ENCODE peak calls at places on chromosomes 4 and X, in four cellular contexts. Y, I, F and G are unnamed samples.
A peak's percentile ranks its signal among the peaks of the same experiment; 100 is the strongest.

GRCh38 chr4:186137193-186137792 is 32.8 kb downstream of the FAM149A start:
- DNase-seq in Y (no peak), I (peak; percentile 55), F (no peak), G (no peak)

GRCh38 chr4:73661646-73662119 is 41.4 kb upstream of the RASSF6 start:
- DNase-seq in I (no peak), Y (no peak), F (no peak), G (no peak)

GRCh38 chr4:53541577-53542206 is 49.6 kb downstream of the LNX1 start:
- DNase-seq in I (peak; percentile 47), F (no peak), Y (no peak), G (no peak)

GRCh38 chr4:42750091-42750490 is 93.2 kb upstream of the ATP8A1 start:
- DNase-seq in F (peak; percentile 3), I (peak; percentile 39), Y (no peak), G (no peak)

GRCh38 chr4:176498857-176499256 is 179.1 kb downstream of the SPCS3 start:
- DNase-seq in Y (no peak), I (no peak), F (no peak), G (no peak)

GRCh38 chr4:173257732-173258717 is 76.1 kb downstream of the HMGB2 start:
- DNase-seq in I (peak; percentile 52), Y (peak; percentile 31), F (no peak), G (peak; percentile 29)

GRCh38 chrX:68842351-68842750 is 13.5 kb downstream of the EFNB1 start:
- DNase-seq in Y (no peak), F (no peak), I (no peak), G (no peak)

GRCh38 chrX:150205011-150205410 is 158.1 kb upstream of the MAMLD1 start:
- DNase-seq in I (peak; percentile 27), Y (no peak), F (no peak), G (no peak)

GRCh38 chr4:56958111-56958517 is 19.3 kb downstream of the NOA1 start:
- DNase-seq in I (no peak), F (no peak), Y (no peak), G (no peak)

GRCh38 chrX:72139538-72139937 is 7.8 kb upstream of the RTL5 start:
- DNase-seq in F (no peak), I (no peak), Y (no peak), G (no peak)

GRCh38 chr4:105343523-105343931 is 130.3 kb downstream of the PPA2 start:
- DNase-seq in F (no peak), Y (no peak), I (peak; percentile 39), G (no peak)

GRCh38 chr4:159455675-159456235 is 352.9 kb downstream of the RAPGEF2 start:
- DNase-seq in F (no peak), Y (no peak), I (peak; percentile 68), G (peak; percentile 49)

GRCh38 chr4:83387922-83388676 is 53.5 kb upstream of the HPSE start:
- DNase-seq in Y (no peak), I (no peak), F (no peak), G (no peak)

GRCh38 chr4:7193040-7193958 is 961 bp downstream of the SORCS2 start:
- DNase-seq in I (peak; percentile 68), F (no peak), Y (no peak), G (no peak)

GRCh38 chr4:123562994-123563745 is 166.6 kb downstream of the SPRY1 start:
- DNase-seq in F (no peak), Y (no peak), I (no peak), G (no peak)

DNA sequence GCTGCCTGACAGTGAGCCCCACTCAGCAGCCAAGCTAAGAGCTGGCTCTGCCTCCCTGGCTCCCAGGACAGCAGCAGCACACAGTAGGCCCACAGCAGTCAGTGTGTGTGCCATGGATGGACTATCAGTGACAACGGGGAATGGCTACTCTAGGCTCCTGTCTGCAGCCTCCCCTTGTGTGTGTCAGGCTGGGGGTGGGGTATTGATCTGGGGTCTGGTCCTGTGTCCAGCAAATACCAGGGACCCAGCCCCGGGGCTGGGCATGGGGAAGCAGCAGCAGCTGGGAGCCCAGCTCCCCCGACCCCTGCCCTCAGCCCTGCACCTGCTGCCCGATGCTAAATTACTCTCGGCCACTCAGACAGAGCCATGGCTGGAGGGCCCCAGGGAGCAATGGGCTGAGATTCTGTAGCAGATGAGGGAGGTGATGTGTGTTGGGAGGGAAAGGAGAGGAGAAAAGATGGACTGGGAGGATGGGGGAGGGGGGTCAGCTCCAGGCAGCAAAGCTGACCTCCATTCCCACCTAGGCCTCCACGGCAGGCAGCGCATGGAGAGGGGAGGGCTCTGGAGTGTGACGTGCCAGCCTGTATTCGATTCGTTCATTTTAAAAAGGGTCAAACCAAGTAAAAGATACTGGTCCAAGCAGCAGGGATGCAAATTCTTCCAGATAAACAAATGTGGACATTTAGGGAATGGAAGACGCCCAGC is 61.3 kb upstream of the CRMP1 start:
- DNase-seq in I (peak; percentile 47), F (no peak), Y (no peak), G (no peak)
- TF ChIP-seq TCF12 in I (no peak), F (no peak), Y (no peak), G (no peak)

DNA sequence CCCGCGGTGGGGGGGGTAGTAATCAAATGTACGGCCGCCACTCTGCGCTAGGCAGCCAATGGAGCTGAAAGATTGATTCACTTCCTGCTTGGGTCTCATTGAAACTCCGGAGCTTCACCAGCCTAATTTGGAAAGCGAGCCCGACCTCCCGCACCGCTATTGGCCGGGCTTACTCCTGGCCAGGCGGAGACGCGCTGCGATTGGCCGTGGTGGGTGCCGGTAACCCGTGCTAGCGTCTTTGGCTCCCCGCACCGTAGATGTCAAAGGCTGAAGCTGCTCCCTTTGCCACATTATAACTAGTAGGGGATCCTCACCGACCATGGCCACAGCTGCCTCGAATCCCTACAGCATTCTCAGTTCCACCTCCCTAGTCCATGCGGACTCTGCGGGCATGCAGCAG is at the start of gene POU3F4:
- DNase-seq in F (no peak), Y (no peak), I (no peak), G (no peak)
- TF ChIP-seq TCF12 in F (no peak), Y (no peak), I (no peak), G (no peak)

GRCh38 chr4:174578366-174578765 is 56.1 kb upstream of the HPGD start:
- DNase-seq in Y (no peak), I (no peak), F (no peak), G (no peak)
- TF ChIP-seq TCF12 in Y (no peak), I (no peak), F (no peak), G (no peak)

GRCh38 chr4:9685692-9686091 is 95.7 kb upstream of the DRD5 start:
- DNase-seq in F (no peak), Y (no peak), I (no peak), G (no peak)

GRCh38 chr4:9691221-9692065 is 90.0 kb upstream of the DRD5 start:
- DNase-seq in Y (peak; percentile 92), F (peak; percentile 25), I (peak; percentile 94), G (peak; percentile 83)
- TF ChIP-seq TCF12 in Y (no peak), F (no peak), I (no peak), G (no peak)

DNA sequence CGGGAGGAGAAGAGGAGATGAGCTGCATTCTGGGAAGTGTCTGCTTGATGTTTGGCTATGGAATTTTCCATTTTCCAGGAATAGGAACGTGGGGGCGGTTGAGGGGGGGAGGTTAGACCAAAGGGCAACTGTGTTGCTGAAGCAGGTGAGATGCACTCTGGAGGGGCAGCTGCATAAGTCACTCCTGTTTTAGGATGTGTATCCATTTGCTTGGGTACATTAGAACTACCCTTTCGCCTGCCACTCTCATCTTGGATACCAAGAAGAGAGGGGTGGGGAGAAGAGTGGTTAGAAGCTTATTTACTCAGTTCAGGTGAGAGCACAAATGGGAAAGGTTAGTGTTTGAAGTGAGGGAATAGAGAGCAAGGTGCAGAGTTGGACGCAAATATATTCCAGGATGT is 934 bp upstream of the GPR119 start:
- DNase-seq in Y (no peak), I (no peak), F (no peak), G (peak; percentile 44)
- TF ChIP-seq TCF12 in Y (no peak), I (no peak), F (no peak), G (no peak)

DNA sequence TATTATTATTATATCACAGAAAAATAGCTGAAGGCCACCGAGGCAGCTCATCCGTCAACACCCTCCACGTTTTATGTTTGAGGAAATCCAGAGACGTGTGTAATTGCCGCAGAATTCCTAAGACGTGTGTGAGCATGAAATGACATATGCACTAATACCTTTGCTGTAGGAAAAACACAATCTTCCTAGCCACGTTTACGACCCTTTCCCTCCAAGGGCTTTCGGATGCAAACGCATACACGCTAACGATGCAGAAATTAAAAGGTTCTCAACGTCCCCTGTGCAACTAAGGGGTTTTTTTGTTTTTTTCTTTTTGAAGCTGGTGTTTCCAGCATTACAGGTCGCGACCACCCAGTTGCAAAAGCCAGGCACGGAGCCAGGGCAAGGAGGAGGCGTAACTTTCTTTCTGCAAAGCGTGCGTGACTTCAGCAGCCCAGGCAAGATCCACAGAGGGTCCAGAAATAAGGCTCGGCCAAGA is 33.8 kb downstream of the CRLF2 start:
- DNase-seq in I (no peak), F (no peak), Y (no peak), G (no peak)
- TF ChIP-seq TCF12 in I (no peak), F (no peak), Y (no peak), G (no peak)

GRCh38 chrX:19840899-19841648 is 46.3 kb downstream of the SH3KBP1 start:
- DNase-seq in I (no peak), F (peak; percentile 64), Y (peak; percentile 13), G (peak; percentile 1)
- TF ChIP-seq TCF12 in I (no peak), F (peak; percentile 65), Y (no peak), G (no peak)